ENCODE peak calls at places on chromosomes 6 and 20, in six cellular contexts. P, N, V, A, S and Y are unnamed samples.
A peak's percentile ranks its signal among the peaks of the same experiment; 100 is the strongest.

GRCh38 chr20:23749746-23750145 is 989 bp downstream of the CST1 start:
- DNase-seq in S (no peak), V (no peak), N (no peak), P (no peak), A (no peak), Y (no peak)

GRCh38 chr6:89350281-89351037 is 2.1 kb downstream of the UBE2J1 start:
- DNase-seq in V (no peak), N (no peak), A (no peak), P (no peak), S (no peak), Y (no peak)

GRCh38 chr6:29926081-29926794 is 16.1 kb upstream of the HLA-A start:
- DNase-seq in A (no peak), N (peak; percentile 70), P (peak; percentile 64), S (no peak), V (no peak), Y (no peak)

GRCh38 chr6:157982297-157982579 is 575 bp downstream of the SYNJ2 start:
- DNase-seq in S (peak; percentile 53), A (peak; percentile 26), V (no peak), N (peak; percentile 73), P (peak; percentile 86), Y (peak; percentile 52)

GRCh38 chr20:20373046-20373706 is 5.3 kb downstream of the INSM1 start:
- DNase-seq in N (no peak), P (no peak), A (no peak), S (no peak), V (no peak), Y (no peak)

GRCh38 chr6:41103792-41104324 is 31.1 kb downstream of the NFYA start:
- DNase-seq in N (no peak), A (no peak), P (no peak), V (no peak), S (no peak), Y (no peak)

GRCh38 chr6:10451394-10451793 is 36.5 kb upstream of the TFAP2A start:
- DNase-seq in A (no peak), P (peak; percentile 60), N (no peak), V (no peak), S (no peak), Y (no peak)

GRCh38 chr6:29071831-29072723 is 15.0 kb downstream of the OR2B3 start:
- DNase-seq in S (no peak), N (no peak), A (peak; percentile 2), V (no peak), P (peak; percentile 89), Y (no peak)

GRCh38 chr20:15195378-15195777 is 858.0 kb upstream of the FLRT3 start:
- DNase-seq in V (no peak), S (no peak), N (no peak), A (no peak), P (no peak), Y (no peak)

GRCh38 chr6:90322976-90323474 is 26.4 kb upstream of the BACH2 start:
- DNase-seq in V (no peak), S (no peak), P (no peak), N (no peak), A (no peak), Y (no peak)

GRCh38 chr20:25178563-25179438 is 16.7 kb upstream of the ENTPD6 start:
- DNase-seq in V (no peak), A (no peak), N (peak; percentile 80), P (peak; percentile 75), S (no peak), Y (no peak)

GRCh38 chr20:3729811-3730550 is 2.5 kb upstream of the HSPA12B start:
- DNase-seq in P (no peak), S (no peak), V (peak; percentile 59), N (peak; percentile 60), A (no peak), Y (no peak)

GRCh38 chr20:59955131-59955796 is 3.0 kb upstream of the CDH26 start:
- DNase-seq in P (peak; percentile 52), S (peak; percentile 20), A (no peak), V (no peak), N (no peak), Y (no peak)

GRCh38 chr20:50169329-50169823 is 15.9 kb upstream of the PEDS1 start:
- DNase-seq in P (peak; percentile 88), S (peak; percentile 81), A (no peak), N (peak; percentile 88), V (peak; percentile 87), Y (peak; percentile 61)

GRCh38 chr6:144335914-144336313 is 50.8 kb downstream of the UTRN start:
- DNase-seq in S (no peak), N (no peak), P (no peak), A (no peak), V (peak; percentile 85), Y (no peak)

GRCh38 chr6:101290346-101290745 is 103.2 kb upstream of the GRIK2 start:
- DNase-seq in P (no peak), N (no peak), A (no peak), V (no peak), S (no peak), Y (no peak)

GRCh38 chr6:111993342-111993741 is 60.6 kb upstream of the CCN6 start:
- DNase-seq in A (no peak), P (no peak), N (no peak), V (no peak), S (no peak), Y (no peak)

GRCh38 chr6:101779051-101779844 is 385.7 kb downstream of the GRIK2 start:
- DNase-seq in V (no peak), A (no peak), S (no peak), P (peak; percentile 28), N (no peak), Y (no peak)

GRCh38 chr6:119116712-119117281 is 38.3 kb upstream of the FAM184A start:
- DNase-seq in A (no peak), S (no peak), N (no peak), P (peak; percentile 50), V (no peak), Y (no peak)

GRCh38 chr6:75524322-75524972 is 30.8 kb upstream of the FILIP1 start:
- DNase-seq in P (peak; percentile 1), S (peak; percentile 31), V (no peak), N (no peak), A (no peak), Y (no peak)

GRCh38 chr6:35197196-35197595 is 16.6 kb upstream of the SCUBE3 start:
- DNase-seq in V (no peak), S (no peak), N (no peak), P (no peak), A (no peak), Y (no peak)

GRCh38 chr6:105428342-105428957 is 25.6 kb upstream of the PREP start:
- DNase-seq in A (no peak), S (no peak), V (no peak), P (no peak), N (no peak), Y (no peak)

GRCh38 chr6:2351807-2352431 is 106.5 kb upstream of the GMDS start:
- DNase-seq in A (no peak), P (no peak), S (no peak), N (no peak), V (no peak), Y (no peak)

GRCh38 chr6:75296811-75297779 is 12.5 kb upstream of the TMEM30A start:
- DNase-seq in A (no peak), P (peak; percentile 86), V (no peak), N (no peak), S (no peak), Y (no peak)

GRCh38 chr6:126672654-126673053 is 332.7 kb downstream of the CENPW start:
- DNase-seq in P (no peak), A (no peak), S (no peak), V (no peak), N (no peak), Y (no peak)

GRCh38 chr6:154773610-154774089 is 40.4 kb downstream of the SCAF8 start:
- DNase-seq in N (no peak), S (no peak), A (peak; percentile 17), V (no peak), P (no peak), Y (no peak)

GRCh38 chr6:109174911-109175310 is 79.6 kb downstream of the CEP57L1 start:
- DNase-seq in N (no peak), V (no peak), P (no peak), S (no peak), A (no peak), Y (no peak)

GRCh38 chr6:39495023-39495422 is 172.5 kb upstream of the KCNK16 start:
- DNase-seq in A (no peak), P (peak; percentile 23), S (no peak), N (no peak), V (no peak), Y (no peak)

GRCh38 chr20:21518292-21518991 is 4.6 kb upstream of the NKX2-2 start:
- DNase-seq in V (no peak), P (peak; percentile 34), S (no peak), A (no peak), N (no peak), Y (no peak)

GRCh38 chr6:44594471-44594870 is 207.0 kb downstream of the CDC5L start:
- DNase-seq in S (no peak), V (no peak), A (no peak), P (peak; percentile 37), N (no peak), Y (no peak)

GRCh38 chr20:10076126-10077080 is 41.6 kb downstream of the ANKEF1 start:
- DNase-seq in A (no peak), V (no peak), P (no peak), N (no peak), S (peak; percentile 8), Y (no peak)
- TF ChIP-seq POLR2AphosphoS5 in A (no peak), V (no peak), P (no peak), N (no peak), S (no peak), Y (no peak)

GRCh38 chr6:21587182-21587924 is 6.2 kb upstream of the SOX4 start:
- DNase-seq in S (peak; percentile 56), A (peak; percentile 39), P (peak; percentile 82), V (peak; percentile 85), N (peak; percentile 72), Y (peak; percentile 65)
- TF ChIP-seq POLR2AphosphoS5 in S (no peak), A (no peak), P (peak; percentile 11), V (no peak), N (no peak), Y (peak; percentile 13)

DNA sequence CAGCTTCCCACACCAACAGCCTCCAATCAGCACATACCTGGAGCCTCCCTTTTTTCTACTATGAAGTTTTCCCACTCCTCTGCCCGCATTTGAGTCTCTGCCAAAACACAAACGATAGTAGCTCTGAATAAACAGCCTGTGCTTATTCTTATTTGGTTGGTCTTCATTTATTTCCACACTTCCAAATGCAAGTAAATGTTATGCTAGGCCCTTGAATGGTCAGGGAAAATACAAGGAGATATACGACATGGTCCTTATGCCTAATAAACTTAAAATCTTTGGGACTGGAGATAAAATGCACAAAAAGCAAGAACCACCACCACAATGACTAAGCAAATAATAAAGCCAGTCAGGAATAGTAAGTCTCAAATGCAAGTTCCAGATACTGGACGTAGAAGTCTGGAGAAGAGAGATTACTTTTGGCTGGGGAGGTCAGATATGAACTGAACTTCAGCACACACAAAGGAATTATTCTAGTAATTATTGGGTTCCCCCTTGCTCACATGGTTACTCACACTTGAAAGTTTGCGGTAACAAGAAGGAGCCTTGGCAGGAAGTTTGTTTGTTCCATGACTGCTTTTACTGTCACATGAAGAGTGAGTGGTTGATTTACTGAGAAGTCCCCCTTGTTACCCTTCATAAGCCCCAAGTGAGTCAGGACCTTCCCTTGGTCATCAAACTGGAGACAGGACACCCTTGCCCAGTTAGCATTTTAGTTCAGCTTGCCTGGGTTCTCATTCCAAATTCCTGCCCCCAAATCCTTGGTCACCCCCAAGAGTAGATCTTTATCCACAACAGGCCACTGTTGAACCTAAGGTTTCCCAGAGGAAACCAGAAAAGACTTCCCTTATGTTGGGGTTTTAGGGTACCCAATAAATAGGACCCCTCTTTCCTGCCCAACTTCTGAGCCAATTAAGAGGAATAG is 511.2 kb upstream of the JARID2 start:
- DNase-seq in A (no peak), S (no peak), N (no peak), P (no peak), V (no peak), Y (no peak)
- TF ChIP-seq POLR2AphosphoS5 in A (peak; percentile 4), S (no peak), N (no peak), P (no peak), V (peak; percentile 57), Y (no peak)

GRCh38 chr20:53623454-53624206 is 30.0 kb upstream of the ZNF217 start:
- DNase-seq in P (peak; percentile 74), S (peak; percentile 69), N (peak; percentile 87), V (peak; percentile 81), A (no peak), Y (peak; percentile 63)
- TF ChIP-seq POLR2AphosphoS5 in P (peak; percentile 35), S (peak; percentile 55), N (peak; percentile 31), V (peak; percentile 65), A (peak; percentile 58), Y (no peak)